ENCODE peak calls at places on chromosomes 7 and 10, in five cellular contexts. U, F, H, S and L are unnamed samples.

GRCh38 chr10:90939125-90939524 is 18.2 kb upstream of the ANKRD1 start:
- DNase-seq in H (no peak), S (no peak), F (no peak), U (no peak), L (no peak)

GRCh38 chr10:61136151-61136550 is 192.2 kb upstream of the RHOBTB1 start:
- DNase-seq in U (peak), F (peak), S (peak), H (no peak), L (peak)

GRCh38 chr7:64400401-64400800 is 86.6 kb downstream of the ZNF736 start:
- DNase-seq in F (no peak), H (no peak), S (no peak), U (no peak), L (no peak)

GRCh38 chr7:75966209-75966961 is 28.0 kb downstream of the TMEM120A start:
- DNase-seq in U (no peak), S (no peak), H (no peak), F (no peak), L (no peak)

GRCh38 chr7:80357530-80357929 is 154.3 kb downstream of the GNAT3 start:
- DNase-seq in H (no peak), F (no peak), U (no peak), S (no peak), L (peak)

GRCh38 chr7:155188821-155189599 is 108.7 kb upstream of the INSIG1 start:
- DNase-seq in U (peak), F (peak), S (no peak), H (no peak), L (peak)

GRCh38 chr10:111079241-111079760 is 2.5 kb downstream of the ADRA2A start:
- DNase-seq in H (no peak), F (no peak), S (no peak), U (no peak), L (no peak)

GRCh38 chr7:25805027-25805687 is 346.8 kb upstream of the NFE2L3 start:
- DNase-seq in F (peak), U (peak), S (no peak), H (no peak), L (peak)

GRCh38 chr7:47335557-47336177 is 246.2 kb downstream of the TNS3 start:
- DNase-seq in S (no peak), U (no peak), F (no peak), H (no peak), L (no peak)

GRCh38 chr10:113842171-113842570 is 11.7 kb downstream of the DCLRE1A start:
- DNase-seq in F (no peak), H (no peak), U (no peak), S (no peak), L (no peak)

GRCh38 chr7:116185956-116186355 is 24.4 kb upstream of the TES start:
- DNase-seq in U (peak), F (peak), H (no peak), S (no peak), L (no peak)

GRCh38 chr10:66228887-66229286 is 696.9 kb upstream of the LRRTM3 start:
- DNase-seq in S (no peak), H (no peak), F (no peak), U (no peak), L (no peak)

GRCh38 chr10:88565072-88565471 is 18.0 kb downstream of the RNLS start:
- DNase-seq in S (no peak), U (peak), H (peak), F (peak), L (peak)

GRCh38 chr7:1544178-1544895 is 11.7 kb downstream of the TMEM184A start:
- DNase-seq in F (no peak), S (no peak), H (no peak), U (peak), L (no peak)

GRCh38 chr7:105723582-105723981 is 142.3 kb upstream of the EFCAB10 start:
- DNase-seq in U (no peak), S (no peak), F (no peak), H (no peak), L (no peak)

GRCh38 chr7:129882531-129882930 is 70.2 kb downstream of the UBE2H start:
- DNase-seq in H (no peak), S (peak), U (no peak), F (no peak), L (no peak)

GRCh38 chr10:3535001-3535400 is 250.0 kb downstream of the KLF6 start:
- DNase-seq in F (no peak), U (no peak), S (no peak), H (no peak), L (no peak)

GRCh38 chr7:91846436-91846835 is 34.1 kb downstream of the MTERF1 start:
- DNase-seq in F (no peak), H (no peak), U (no peak), S (no peak), L (no peak)

GRCh38 chr7:130970696-130971095 is 236.7 kb upstream of the KLF14 start:
- DNase-seq in S (no peak), H (no peak), F (no peak), U (no peak), L (no peak)

GRCh38 chr7:712601-713457 is 13.7 kb upstream of the DNAAF5 start:
- DNase-seq in S (no peak), H (no peak), U (no peak), F (no peak), L (no peak)

GRCh38 chr10:34045571-34046190 is 711.2 kb upstream of the NRP1 start:
- DNase-seq in F (peak), U (peak), H (no peak), S (peak), L (peak)

GRCh38 chr10:119206603-119207366 is 586 bp upstream of the GRK5 start:
- DNase-seq in H (no peak), S (peak), F (peak), U (peak), L (peak)

GRCh38 chr7:46713868-46714596 is 793.0 kb upstream of the IGFBP3 start:
- DNase-seq in H (no peak), F (no peak), S (no peak), U (no peak), L (no peak)

GRCh38 chr10:105742184-105742583 is 1101.1 kb downstream of the SORCS3 start:
- DNase-seq in S (peak), U (peak), H (no peak), F (no peak), L (peak)

GRCh38 chr7:3493499-3493898 is 192.4 kb downstream of the SDK1 start:
- DNase-seq in U (peak), F (peak), H (no peak), S (peak), L (peak)

GRCh38 chr7:110830778-110831177 is 260.1 kb upstream of the LRRN3 start:
- DNase-seq in F (no peak), U (no peak), H (no peak), S (no peak), L (no peak)

GRCh38 chr7:157339777-157340677 is 3.2 kb downstream of the DNAJB6 start:
- DNase-seq in U (peak), H (peak), F (peak), S (peak), L (peak)

GRCh38 chr7:106538638-106539037 is 122.3 kb downstream of the CCDC71L start:
- DNase-seq in H (no peak), S (no peak), F (no peak), U (no peak), L (no peak)

GRCh38 chr10:17645591-17646345 is 1.8 kb downstream of the STAM start:
- DNase-seq in U (peak), S (peak), F (peak), H (no peak), L (peak)

GRCh38 chr7:92557249-92557648 is 28.7 kb downstream of the RBM48 start:
- DNase-seq in U (no peak), H (no peak), F (no peak), S (no peak), L (no peak)

GRCh38 chr10:100008142-100008522 is 1.6 kb downstream of the DNMBP start:
- DNase-seq in S (peak), U (peak), H (no peak), F (peak), L (peak)

GRCh38 chr7:149825567-149826343 is 12.4 kb upstream of the ZNF862 start:
- DNase-seq in U (no peak), F (no peak), S (no peak), H (no peak), L (no peak)

GRCh38 chr10:100508691-100509150 is 10.9 kb downstream of the SEC31B start:
- DNase-seq in H (peak), S (peak), U (peak), F (peak), L (peak)

GRCh38 chr10:123967626-123968243 is 76.1 kb upstream of the CPXM2 start:
- DNase-seq in U (peak), F (peak), S (peak), H (peak), L (peak)

GRCh38 chr7:43700059-43700501 is 29.2 kb downstream of the COA1 start:
- DNase-seq in F (peak), S (peak), H (peak), U (peak), L (peak)

DNA sequence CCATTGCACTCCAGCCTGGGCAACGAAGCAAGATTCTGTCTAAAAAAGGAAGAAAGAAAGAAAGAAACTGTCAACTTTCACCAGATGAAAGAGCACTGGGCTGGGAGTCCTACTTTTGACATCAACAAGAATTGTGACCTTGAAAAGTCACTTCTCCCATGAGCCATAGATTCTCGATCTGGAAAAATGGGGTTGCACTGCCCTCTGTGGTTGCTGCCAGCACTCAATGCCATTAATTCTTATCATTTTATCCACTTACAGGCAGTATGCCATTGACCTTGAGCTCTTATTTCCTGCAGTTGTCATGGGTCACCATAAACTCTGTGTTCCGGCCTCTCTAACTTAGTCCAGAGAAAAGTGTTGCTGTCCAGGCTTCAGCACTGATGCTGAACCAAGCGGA is 137.2 kb downstream of the NOC3L start:
- DNase-seq in S (peak), F (no peak), U (peak), H (no peak), L (peak)
- TF ChIP-seq CTCF in S (peak), F (peak), U (peak), H (peak), L (peak)

GRCh38 chr7:68724965-68725364 is 873.3 kb upstream of the AUTS2 start:
- DNase-seq in U (no peak), H (no peak), F (no peak), S (no peak), L (no peak)
- TF ChIP-seq CTCF in U (no peak), H (no peak), F (no peak), S (no peak), L (no peak)

DNA sequence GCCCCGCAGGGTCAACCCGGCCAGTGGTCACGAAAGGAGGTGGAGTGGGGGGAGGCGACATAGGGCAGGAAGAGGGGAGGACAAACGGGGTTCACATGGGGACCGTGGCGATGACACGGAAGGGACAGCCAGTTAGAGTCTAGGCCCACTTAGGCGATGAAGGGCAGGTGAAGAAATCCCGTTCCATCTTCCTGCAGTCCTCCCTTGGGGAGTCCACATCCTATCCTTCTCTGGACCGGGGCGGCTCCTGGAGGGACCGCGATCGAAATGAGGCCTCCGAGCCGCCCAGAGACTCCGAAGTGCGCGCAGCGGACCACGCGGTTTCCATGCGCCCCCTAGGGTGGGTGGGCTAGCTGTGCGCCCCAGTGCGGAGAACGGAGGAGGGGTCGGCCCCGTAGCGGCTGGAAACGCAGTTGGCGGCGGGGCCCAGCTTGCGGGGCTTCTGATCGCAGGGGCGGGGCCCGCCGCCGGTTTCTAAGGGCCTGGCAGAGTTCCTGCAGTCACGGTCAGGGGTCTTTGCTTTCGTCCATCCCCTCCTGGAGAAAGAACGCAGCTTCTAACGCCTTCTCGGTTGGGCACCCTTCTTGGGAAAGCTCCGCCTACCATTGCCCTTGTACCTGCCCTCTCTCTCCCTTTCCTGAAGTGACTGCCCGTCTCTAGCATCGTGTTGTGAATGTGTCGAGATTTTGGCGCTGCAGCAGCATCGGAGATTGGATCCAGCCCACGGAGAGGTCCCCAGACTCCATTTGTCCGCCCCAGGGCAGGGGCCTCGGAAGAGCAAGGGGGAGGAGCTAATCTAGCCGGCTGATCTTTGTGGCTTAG is 17.9 kb upstream of the TMEM225B start:
- DNase-seq in U (peak), F (no peak), H (no peak), S (no peak), L (no peak)
- TF ChIP-seq CTCF in U (no peak), F (no peak), H (no peak), S (no peak), L (no peak)

GRCh38 chr7:7330997-7331396 is 148.7 kb downstream of the C1GALT1 start:
- DNase-seq in U (no peak), F (no peak), H (no peak), S (no peak), L (no peak)
- TF ChIP-seq CTCF in U (no peak), F (no peak), H (peak), S (peak), L (no peak)